ENCODE peak calls at places on chromosomes 12 and 14, in eight cellular contexts. N, V, G, P, D, J, R and H are unnamed samples. For H3K36me3, the result is how much of the 10 kb centered on the place peaks cover.

GRCh38 chr14:99860219-99860618 is 67.0 kb downstream of the EML1 start:
- DNase-seq in R (no peak), D (no peak), G (no peak), J (no peak), N (no peak), V (no peak), P (no peak), H (no peak)

GRCh38 chr14:99069946-99070345 is 202.1 kb downstream of the BCL11B start:
- DNase-seq in R (no peak), N (no peak), D (no peak), P (no peak), J (no peak), V (no peak), G (peak), H (no peak)

GRCh38 chr14:68544150-68544892 is 248.5 kb downstream of the ZFP36L1 start:
- DNase-seq in J (peak), R (no peak), G (peak), N (peak), V (no peak), D (peak), P (no peak), H (peak)

GRCh38 chr12:29350080-29350479 is 30.9 kb downstream of the ERGIC2 start:
- DNase-seq in D (peak), G (no peak), P (no peak), N (peak), V (no peak), R (no peak), J (peak), H (no peak)

GRCh38 chr12:123288751-123289346 is 17.2 kb upstream of the CDK2AP1 start:
- DNase-seq in V (no peak), R (no peak), D (no peak), G (no peak), J (no peak), P (no peak), N (no peak), H (no peak)

GRCh38 chr14:106039400-106039799 is 513.0 kb downstream of the TMEM121 start:
- DNase-seq in P (no peak), J (peak), G (peak), D (no peak), R (no peak), V (no peak), N (no peak), H (no peak)

GRCh38 chr12:120466560-120467315 is 2.8 kb downstream of the SRSF9 start:
- DNase-seq in D (peak), J (peak), G (peak), R (no peak), N (peak), V (peak), P (peak), H (no peak)

GRCh38 chr12:103903979-103904378 is 26.2 kb upstream of the HSP90B1 start:
- DNase-seq in N (no peak), R (no peak), P (no peak), D (no peak), J (no peak), V (no peak), G (no peak), H (no peak)

GRCh38 chr14:29926701-29927595 is 699 bp downstream of the PRKD1 start:
- DNase-seq in G (peak), J (peak), N (peak), P (peak), V (peak), R (no peak), D (peak), H (peak)

GRCh38 chr14:67674139-67674479 is 323 bp downstream of the VTI1B start:
- DNase-seq in P (peak), V (peak), R (no peak), N (peak), G (peak), D (peak), J (peak), H (peak)

GRCh38 chr12:71636704-71637115 is 26.9 kb downstream of the ZFC3H1 start:
- DNase-seq in R (peak), D (peak), P (peak), G (no peak), J (peak), N (peak), V (peak), H (no peak)

GRCh38 chr12:41981758-41982157 is 162.9 kb downstream of the GXYLT1 start:
- DNase-seq in P (no peak), V (no peak), G (no peak), J (peak), D (no peak), R (no peak), N (peak), H (no peak)

GRCh38 chr12:128813392-128813791 is 10.4 kb downstream of the SLC15A4 start:
- DNase-seq in P (no peak), N (peak), V (no peak), R (no peak), J (no peak), G (no peak), D (no peak), H (no peak)

GRCh38 chr12:96907681-96908163 is 665 bp downstream of the NEDD1 start:
- DNase-seq in N (peak), G (peak), V (peak), D (peak), R (no peak), J (no peak), P (peak), H (no peak)

GRCh38 chr12:92078167-92079053 is 67.2 kb downstream of the BTG1 start:
- DNase-seq in N (peak), D (peak), J (peak), R (no peak), V (no peak), G (no peak), P (peak), H (no peak)

GRCh38 chr12:101671157-101671791 is 26.2 kb upstream of the CHPT1 start:
- DNase-seq in N (no peak), J (no peak), P (no peak), D (no peak), V (no peak), R (peak), G (no peak), H (no peak)

GRCh38 chr12:122215789-122216188 is 10.1 kb downstream of the DIABLO start:
- DNase-seq in J (no peak), R (no peak), G (no peak), N (peak), D (no peak), P (no peak), V (no peak), H (no peak)

DNA sequence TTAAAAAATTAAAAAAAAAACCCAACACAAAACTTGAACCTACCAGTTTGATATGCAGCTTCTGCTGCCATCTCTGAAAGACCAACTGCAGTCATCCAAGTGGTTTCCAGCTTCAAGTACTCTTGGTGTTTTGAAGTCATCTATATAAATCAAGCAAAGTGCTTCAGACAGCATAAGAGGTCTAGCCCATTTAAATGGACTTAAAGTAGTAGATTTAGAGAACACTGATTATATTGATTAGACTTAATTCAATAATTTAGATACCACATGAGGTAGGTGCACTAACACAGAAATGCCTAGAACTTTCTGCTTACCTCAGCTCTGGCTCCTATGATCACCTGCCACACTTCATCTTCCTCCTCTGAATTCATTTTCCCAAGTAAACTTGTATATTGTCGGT is 9.4 kb downstream of the DIABLO start:
- DNase-seq in V (no peak), D (no peak), J (no peak), P (no peak), G (no peak), N (no peak), R (no peak), H (no peak)
- H3K36me3 ChIP-seq in V (half or more), D (under half), J (half or more), P (under half), G (under half), N (under half), R (under half), H (under half)

DNA sequence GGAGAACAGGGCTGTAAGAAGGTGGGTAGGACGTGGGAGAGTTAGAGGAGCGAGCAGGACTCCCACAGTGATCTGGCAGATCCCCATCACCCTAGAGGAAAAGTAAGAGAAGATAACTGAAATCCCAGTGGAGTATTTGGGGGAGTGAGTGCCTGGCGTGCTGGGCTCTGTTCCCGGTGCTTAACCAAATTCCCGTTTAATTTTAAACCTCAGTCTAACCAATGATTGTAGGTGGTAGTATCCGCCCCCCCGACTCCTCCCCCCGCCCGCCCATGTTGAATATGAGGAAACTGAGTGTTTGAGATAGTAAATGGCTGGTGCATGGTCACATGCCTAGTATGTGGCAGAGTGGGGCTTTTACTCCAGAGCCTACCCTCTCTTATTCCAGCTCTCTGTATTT is 1.2 kb downstream of the TARBP2 start:
- DNase-seq in V (no peak), J (no peak), P (no peak), R (no peak), G (no peak), N (no peak), D (peak), H (peak)
- H3K9ac ChIP-seq in V (peak), J (peak), P (peak), R (peak), G (peak), N (no peak), D (peak), H (peak)

GRCh38 chr14:92026548-92027190 is 13.2 kb downstream of the TRIP11 start:
- DNase-seq in D (no peak), V (no peak), P (no peak), G (no peak), J (no peak), R (no peak), N (no peak), H (no peak)
- H3K36me3 ChIP-seq in D (under half), V (under half), P (under half), G (under half), J (under half), R (under half), N (under half), H (under half)

DNA sequence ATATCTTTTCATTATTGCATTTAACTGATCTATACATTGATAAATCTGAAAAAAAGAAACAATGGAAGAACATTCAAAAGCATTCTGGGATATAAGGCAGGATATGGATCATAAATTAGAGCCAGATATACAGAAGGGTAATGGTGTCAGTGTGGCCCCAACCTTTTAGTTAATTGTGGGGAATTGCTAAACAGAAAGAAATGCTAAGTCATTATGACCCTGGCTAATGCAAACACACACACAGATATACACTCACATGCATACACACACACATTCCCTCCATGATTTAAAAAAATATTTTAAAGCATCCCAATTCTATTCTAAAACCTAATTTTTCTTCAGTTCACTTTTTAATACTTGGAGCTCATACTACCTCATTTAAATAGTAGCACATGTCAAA is 404.5 kb downstream of the BCAT1 start:
- DNase-seq in R (no peak), J (no peak), D (no peak), P (no peak), N (no peak), G (no peak), V (no peak), H (no peak)
- H3K9ac ChIP-seq in R (no peak), J (no peak), D (no peak), P (no peak), N (no peak), G (no peak), V (no peak), H (no peak)

GRCh38 chr12:47274725-47275124 is 195.0 kb upstream of the AMIGO2 start:
- DNase-seq in V (no peak), G (no peak), P (no peak), R (no peak), D (no peak), N (no peak), J (no peak), H (no peak)
- H3K36me3 ChIP-seq in V (under half), G (under half), P (under half), R (under half), D (under half), N (under half), J (under half), H (under half)

GRCh38 chr12:133038310-133038709 is 1.0 kb downstream of the ZNF84 start:
- DNase-seq in P (no peak), N (no peak), V (no peak), G (no peak), J (no peak), R (no peak), D (peak), H (no peak)
- H3K9ac ChIP-seq in P (peak), N (no peak), V (peak), G (no peak), J (no peak), R (no peak), D (no peak), H (no peak)

DNA sequence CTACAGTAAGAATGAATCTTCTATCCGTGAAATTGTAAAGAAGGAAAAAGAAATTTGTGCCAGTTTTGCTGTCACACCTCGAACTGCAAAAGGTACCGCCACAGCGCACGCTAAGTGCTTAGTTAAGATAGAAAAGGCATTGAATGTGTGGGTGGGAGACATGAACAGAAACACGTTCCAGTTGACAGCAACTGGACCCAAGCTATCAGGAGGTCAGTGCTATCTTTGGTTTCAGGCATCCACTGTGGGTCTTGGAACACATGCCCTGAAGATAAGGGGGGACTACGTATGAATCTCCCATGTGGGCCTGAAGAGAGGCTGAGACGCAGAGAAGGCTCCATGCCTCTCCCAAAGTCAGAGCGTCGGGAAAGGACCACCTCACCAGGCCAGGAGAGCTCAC is 9.8 kb downstream of the IFFO1 start:
- DNase-seq in N (no peak), D (no peak), R (no peak), J (no peak), P (no peak), V (no peak), G (no peak), H (no peak)
- H3K36me3 ChIP-seq in N (under half), D (under half), R (under half), J (under half), P (under half), V (half or more), G (under half), H (under half)

GRCh38 chr12:7907009-7907408 is 29.0 kb downstream of the SLC2A3 start:
- DNase-seq in J (peak), G (peak), R (no peak), N (peak), D (peak), P (peak), V (peak), H (no peak)
- H3K9ac ChIP-seq in J (no peak), G (no peak), R (no peak), N (no peak), D (no peak), P (no peak), V (peak), H (no peak)

GRCh38 chr12:112214064-112214463 is 88.7 kb downstream of the TRAFD1 start:
- DNase-seq in D (no peak), V (no peak), R (no peak), J (no peak), G (no peak), N (no peak), P (no peak), H (no peak)

GRCh38 chr12:112207397-112207924 is 82.1 kb downstream of the TRAFD1 start:
- DNase-seq in N (no peak), R (no peak), V (no peak), J (no peak), G (no peak), P (no peak), D (no peak), H (no peak)

DNA sequence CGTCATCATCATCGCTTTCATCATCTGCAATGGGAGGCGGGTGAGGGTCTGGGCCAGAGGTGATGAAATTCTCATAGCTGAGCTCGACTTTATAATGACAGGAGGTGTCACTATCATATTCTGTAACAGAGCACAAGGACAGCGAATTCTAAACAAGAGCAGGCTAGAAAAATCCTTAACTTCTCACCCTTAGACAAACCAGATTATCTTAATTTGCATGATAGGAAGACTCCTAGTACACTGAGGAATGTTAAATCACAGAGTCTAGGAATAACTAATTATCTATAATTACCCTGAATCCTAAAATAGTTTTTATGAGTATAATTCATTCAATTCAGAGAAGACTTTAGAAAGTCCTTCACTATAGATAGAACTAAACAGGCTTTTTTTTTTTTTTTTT is 83.2 kb downstream of the TRAFD1 start:
- DNase-seq in G (no peak), R (no peak), D (no peak), P (peak), V (no peak), N (no peak), J (no peak), H (no peak)
- H3K36me3 ChIP-seq in G (under half), R (under half), D (under half), P (under half), V (half or more), N (under half), J (under half), H (under half)